ENCODE peak calls at places on chromosome 12, in nine cellular contexts. H is NT2/D1, X is SK-N-SH, V is neuronal stem cell, J is H9, W is fibroblast of lung, R is neural progenitor cell, A is MM.1S, K is GM23248. E is an unnamed sample.

GRCh38 chr12:50333441-50333840 is 50.1 kb upstream of the LIMA1 start:
- DNase-seq in H (no peak), X (no peak), V (no peak), J (no peak), W (no peak), R (no peak), A (no peak), K (peak; percentile 59), E (no peak)

GRCh38 chr12:12749433-12749832 is 32.3 kb downstream of the CDKN1B start:
- DNase-seq in H (no peak), X (no peak), V (no peak), J (no peak), W (no peak), R (no peak), A (no peak), K (no peak), E (no peak)

GRCh38 chr12:68119724-68120211 is 39.8 kb downstream of the IFNG start:
- DNase-seq in H (no peak), X (no peak), V (no peak), J (no peak), W (no peak), R (no peak), A (peak; percentile 51), K (no peak), E (no peak)

GRCh38 chr12:86683568-86683991 is 427.4 kb upstream of the MGAT4C start:
- DNase-seq in H (no peak), X (no peak), V (no peak), J (no peak), W (peak; percentile 70), R (no peak), A (no peak), K (peak; percentile 25), E (no peak)

GRCh38 chr12:75969768-75970167 is 61.8 kb downstream of the PHLDA1 start:
- DNase-seq in H (peak; percentile 84), X (no peak), V (no peak), J (peak; percentile 80), W (no peak), R (peak; percentile 41), A (no peak), K (peak; percentile 67), E (no peak)

GRCh38 chr12:22409071-22409951 is 74.8 kb upstream of the ST8SIA1 start:
- DNase-seq in H (no peak), X (no peak), V (no peak), J (no peak), W (no peak), R (no peak), A (no peak), K (peak; percentile 2), E (no peak)

GRCh38 chr12:49487605-49488004 is 51.2 kb upstream of the KCNH3 start:
- DNase-seq in H (no peak), X (no peak), V (no peak), J (no peak), W (no peak), R (no peak), A (peak; percentile 83), K (no peak), E (peak; percentile 12)

GRCh38 chr12:7219599-7220243 is 30.2 kb downstream of the PEX5 start:
- DNase-seq in H (peak; percentile 96), X (peak; percentile 52), V (peak; percentile 78), J (peak; percentile 76), W (peak; percentile 82), R (peak; percentile 90), A (peak; percentile 79), K (peak; percentile 84), E (peak; percentile 76)

GRCh38 chr12:107564946-107565345 is 120.7 kb upstream of the PWP1 start:
- DNase-seq in H (peak; percentile 23), X (no peak), V (peak; percentile 8), J (peak; percentile 64), W (peak; percentile 12), R (peak; percentile 64), A (peak; percentile 24), K (peak; percentile 52), E (no peak)

GRCh38 chr12:116577149-116577548 is 18.0 kb downstream of the MAP1LC3B2 start:
- DNase-seq in H (no peak), X (no peak), V (no peak), J (no peak), W (peak; percentile 52), R (no peak), A (no peak), K (no peak), E (no peak)

GRCh38 chr12:53054112-53054878 is 4.4 kb downstream of the TNS2 start:
- DNase-seq in H (peak; percentile 93), X (peak; percentile 97), V (peak; percentile 93), J (peak; percentile 99), W (peak; percentile 90), R (peak; percentile 98), A (peak; percentile 96), K (peak; percentile 93), E (no peak)

GRCh38 chr12:59085680-59086079 is 165.4 kb upstream of the LRIG3 start:
- DNase-seq in H (no peak), X (peak; percentile 4), V (no peak), J (no peak), W (peak; percentile 32), R (no peak), A (no peak), K (peak; percentile 18), E (no peak)

GRCh38 chr12:45577844-45578399 is 151.6 kb upstream of the ARID2 start:
- DNase-seq in H (no peak), X (no peak), V (no peak), J (no peak), W (no peak), R (no peak), A (no peak), K (peak; percentile 3), E (no peak)

GRCh38 chr12:96489392-96490056 is at the start of gene CFAP54:
- DNase-seq in H (peak; percentile 88), X (peak; percentile 93), V (peak; percentile 92), J (peak; percentile 95), W (peak; percentile 92), R (peak; percentile 99), A (peak; percentile 96), K (peak; percentile 100), E (peak; percentile 92)

GRCh38 chr12:6370576-6370935 is 4.8 kb downstream of the SCNN1A start:
- DNase-seq in H (no peak), X (no peak), V (no peak), J (peak; percentile 38), W (no peak), R (no peak), A (no peak), K (no peak), E (no peak)

DNA sequence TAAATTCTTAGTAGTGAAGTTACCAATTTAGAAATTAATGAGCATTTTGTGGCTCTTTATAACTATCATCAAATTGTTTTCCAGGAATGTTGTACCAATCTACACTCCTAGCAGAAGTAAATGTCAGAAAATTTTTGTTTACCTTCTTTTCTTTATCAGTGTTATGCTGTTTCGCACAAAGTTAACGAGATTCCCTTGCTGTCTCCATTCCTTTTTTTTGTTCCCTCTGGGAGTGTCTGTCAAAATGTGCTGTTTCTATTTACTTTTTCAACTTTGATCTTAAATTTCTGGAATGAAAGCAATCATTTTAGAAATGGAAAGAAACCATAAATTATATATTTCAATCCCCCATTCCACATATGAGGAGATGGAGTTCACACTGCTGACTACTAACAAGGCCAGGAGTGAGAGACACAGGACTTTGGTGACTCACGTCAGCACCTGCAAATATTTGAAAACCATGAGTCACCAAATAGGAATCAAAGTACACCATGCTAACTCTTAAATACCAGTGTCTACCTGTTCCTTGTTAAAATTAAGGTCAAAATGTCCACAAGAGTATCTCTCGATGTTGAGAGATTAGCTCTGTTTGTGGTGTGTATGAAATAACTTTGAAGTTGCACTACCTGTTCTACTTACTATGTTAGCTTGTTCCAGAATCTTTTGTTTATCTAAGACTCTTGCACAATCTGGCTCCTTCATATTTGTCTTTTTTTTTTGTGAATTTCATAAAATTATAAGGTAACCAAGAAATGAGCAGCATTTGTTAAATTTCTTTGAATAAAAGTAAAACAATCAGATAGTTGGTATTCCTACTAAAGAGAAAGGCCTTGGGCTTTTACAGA is 106.0 kb downstream of the RMST start:
- DNase-seq in H (no peak), X (no peak), V (no peak), J (no peak), W (no peak), R (no peak), A (no peak), K (no peak), E (no peak)
- H3K4me1 ChIP-seq in H (no peaks in the 10 kb centered on the region), X (no peaks in the 10 kb centered on the region), V (no peaks in the 10 kb centered on the region), J (no peaks in the 10 kb centered on the region), W (no peaks in the 10 kb centered on the region), R (peaks cover 16% of the 10 kb centered on the region), A (no peaks in the 10 kb centered on the region), K (no peaks in the 10 kb centered on the region), E (no peaks in the 10 kb centered on the region)

GRCh38 chr12:101609198-101609597 is 14.4 kb downstream of the MYBPC1 start:
- DNase-seq in H (no peak), X (no peak), V (no peak), J (no peak), W (no peak), R (no peak), A (no peak), K (no peak), E (no peak)
- H3K9ac ChIP-seq in H (no peak overlapping the region), X (no peak overlapping the region), V (no peak overlapping the region), J (no peak overlapping the region), W (no peak overlapping the region), R (no peak overlapping the region), A (no peak overlapping the region), K (no peak overlapping the region), E (no peak overlapping the region)

DNA sequence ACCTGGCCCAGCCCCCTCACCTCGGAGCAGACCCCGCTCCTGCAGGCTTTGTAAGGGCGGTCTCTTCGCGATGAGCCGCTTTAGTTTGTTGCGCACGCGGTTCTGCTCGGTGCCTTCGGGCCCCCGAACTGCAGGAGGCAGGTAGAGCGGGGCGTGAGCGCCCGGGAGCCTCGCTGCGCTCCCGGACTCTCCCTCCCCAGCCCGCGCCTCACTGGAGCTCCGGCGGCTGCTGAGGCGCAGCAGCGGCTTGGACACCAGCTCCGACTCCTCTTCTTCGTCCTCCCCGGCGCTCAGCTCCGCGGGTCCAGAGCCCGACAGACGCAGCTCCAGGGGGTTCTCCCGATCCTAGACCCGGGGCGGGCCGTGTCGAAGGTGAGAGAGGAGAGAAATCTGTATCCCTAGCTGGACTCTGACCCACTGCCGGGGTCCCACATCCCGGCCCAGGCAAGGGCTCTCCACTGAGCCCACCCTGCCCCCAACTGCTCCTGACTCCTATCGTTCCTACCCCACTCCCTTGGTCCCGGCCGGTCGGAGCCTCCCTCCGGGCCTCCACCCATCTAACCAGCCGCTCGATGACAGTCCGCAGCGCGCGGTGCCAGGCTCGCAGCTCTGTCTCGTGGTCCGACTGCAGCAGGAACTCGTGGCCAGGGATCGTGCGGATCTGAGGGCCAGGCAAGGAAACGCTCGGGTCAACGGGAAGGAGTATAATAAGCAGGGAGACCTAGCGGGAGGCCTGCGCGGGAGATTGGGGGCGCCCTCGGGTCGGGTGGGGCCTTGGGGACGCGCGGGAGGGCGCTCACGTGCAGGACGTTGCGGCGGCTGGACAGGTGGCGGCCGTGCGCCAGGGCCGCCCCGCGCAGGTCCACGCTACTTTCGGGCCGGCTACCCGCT is 4.2 kb downstream of the ARHGAP9 start:
- DNase-seq in H (no peak), X (peak; percentile 80), V (no peak), J (peak; percentile 63), W (no peak), R (peak; percentile 68), A (no peak), K (peak; percentile 70), E (no peak)
- H3K4me1 ChIP-seq in H (peaks cover 10% of the 10 kb centered on the region), X (no peaks in the 10 kb centered on the region), V (peaks cover 21% of the 10 kb centered on the region), J (no peaks in the 10 kb centered on the region), W (no peaks in the 10 kb centered on the region), R (peaks cover 11% of the 10 kb centered on the region), A (peaks cover 8% of the 10 kb centered on the region), K (no peaks in the 10 kb centered on the region), E (peaks cover 31% of the 10 kb centered on the region)

DNA sequence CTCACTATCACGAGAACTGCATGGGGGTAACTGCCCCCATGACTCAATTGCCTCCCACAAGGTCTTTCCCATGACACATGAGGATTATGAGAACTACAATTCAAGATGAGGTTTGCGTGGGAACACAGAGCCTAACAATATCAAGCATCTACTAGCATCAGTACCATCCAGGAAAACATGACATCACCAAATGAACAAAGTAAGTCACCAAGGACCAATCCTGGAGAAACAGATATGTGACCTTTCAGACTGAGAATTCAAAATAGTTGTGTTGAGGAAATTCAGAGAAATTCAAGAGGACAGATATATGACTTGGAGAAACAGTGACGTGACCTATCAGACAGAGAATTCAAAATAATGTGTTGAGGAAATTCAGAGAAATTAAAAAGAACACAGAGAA is 65.8 kb upstream of the TMTC2 start:
- DNase-seq in H (no peak), X (no peak), V (no peak), J (no peak), W (no peak), R (no peak), A (no peak), K (no peak), E (no peak)
- H3K9ac ChIP-seq in H (no peak overlapping the region), X (no peak overlapping the region), V (no peak overlapping the region), J (no peak overlapping the region), W (no peak overlapping the region), R (no peak overlapping the region), A (no peak overlapping the region), K (no peak overlapping the region), E (no peak overlapping the region)

E was measured in DND-41.